ENCODE peak calls at places on chromosomes 13 and 19, in eight cellular contexts. D is pancreas; N is activated T-cell treated with anti-CD3 and anti-CD28 coated beads, Interleukin-2, amount 50 U/mL, for 72 hours; B is stimulated activated effector memory CD8-positive, alpha-beta T cell treated with anti-CD3 and anti-CD28 coated beads, Interleukin-12 subunit alpha, Interleukin-12 subunit beta, amount 100 ng/mL, for 72 hours; G is gastrocnemius medialis; K is PC-3; T is naive thymus-derived CD8-positive, alpha-beta T cell; S is activated CD8-positive, alpha-beta T cell treated with anti-CD3 and anti-CD28 coated beads, Interleukin-2, amount 10 ng/mL, durations not matched to agents 7 days and 5 days. R is an unnamed sample.

GRCh38 chr13:29021717-29022116 is 201.6 kb downstream of the MTUS2 start:
- ATAC-seq in D (no peak), N (no peak), B (no peak), G (no peak), K (no peak), T (no peak), S (no peak), R (no peak)

GRCh38 chr13:113982296-113982661 is 8.4 kb upstream of the C13orf46 start:
- ATAC-seq in D (no peak), N (no peak), B (no peak), G (no peak), K (no peak), T (no peak), S (no peak), R (peak; percentile 14)

GRCh38 chr13:39965309-39965708 is 309.8 kb downstream of the COG6 start:
- ATAC-seq in D (no peak), N (no peak), B (no peak), G (no peak), K (no peak), T (no peak), S (no peak), R (no peak)

GRCh38 chr19:16741084-16741483 is 21.4 kb downstream of the NWD1 start:
- ATAC-seq in D (no peak), N (no peak), B (no peak), G (no peak), K (no peak), T (no peak), S (no peak), R (no peak)

GRCh38 chr19:6706633-6706958 is 13.9 kb downstream of the C3 start:
- ATAC-seq in D (no peak), N (no peak), B (no peak), G (no peak), K (no peak), T (no peak), S (no peak), R (no peak)

GRCh38 chr19:44725251-44725650 is 23.3 kb upstream of the BCL3 start:
- ATAC-seq in D (peak; percentile 79), N (no peak), B (no peak), G (no peak), K (peak; percentile 38), T (no peak), S (no peak), R (no peak)

GRCh38 chr13:36313047-36313969 is 15.7 kb upstream of the CCDC169 start:
- ATAC-seq in D (no peak), N (peak; percentile 72), B (peak; percentile 51), G (no peak), K (peak; percentile 45), T (no peak), S (no peak), R (no peak)

GRCh38 chr13:106475852-106476251 is 59.6 kb downstream of the EFNB2 start:
- ATAC-seq in D (peak; percentile 65), N (no peak), B (no peak), G (no peak), K (peak; percentile 30), T (no peak), S (no peak), R (no peak)

GRCh38 chr13:79522583-79522982 is 41.6 kb downstream of the NDFIP2 start:
- ATAC-seq in D (no peak), N (peak; percentile 93), B (peak; percentile 96), G (peak; percentile 80), K (no peak), T (no peak), S (peak; percentile 93), R (no peak)

GRCh38 chr19:41369769-41370168 is 5.8 kb upstream of the B9D2 start:
- ATAC-seq in D (no peak), N (no peak), B (no peak), G (no peak), K (no peak), T (no peak), S (no peak), R (no peak)

GRCh38 chr19:2055871-2056809 is 5.1 kb upstream of the MKNK2 start:
- ATAC-seq in D (no peak), N (no peak), B (no peak), G (no peak), K (peak; percentile 25), T (no peak), S (no peak), R (peak; percentile 62)

GRCh38 chr19:45900661-45901431 is 1.6 kb downstream of the MYPOP start:
- ATAC-seq in D (no peak), N (no peak), B (no peak), G (no peak), K (no peak), T (no peak), S (no peak), R (no peak)